ENCODE peak calls at places on chromosome 17, in seven cellular contexts. H is upper lobe of right lung, O is bronchial epithelial cell, J is tibial nerve, I is adrenal gland, L is small intestine, Y is Peyer's patch. X is an unnamed sample.

GRCh38 chr17:78839762-78840529 is 668 bp downstream of the USP36 start:
- DNase-seq in I (peak), J (no peak), L (peak), Y (peak), O (peak), H (peak), X (peak)

GRCh38 chr17:77304051-77304745 is 163.4 kb downstream of the SEC14L1 start:
- DNase-seq in L (no peak), O (no peak), Y (no peak), H (no peak), I (no peak), J (no peak), X (no peak)

GRCh38 chr17:66715745-66716156 is 119.2 kb upstream of the CACNG5 start:
- DNase-seq in H (no peak), L (peak), J (no peak), O (peak), Y (no peak), I (no peak), X (peak)

GRCh38 chr17:61403846-61404701 is 4.4 kb downstream of the TBX2 start:
- DNase-seq in L (no peak), Y (no peak), H (peak), O (peak), J (peak), I (no peak), X (peak)

GRCh38 chr17:70329751-70330150 is 160.4 kb downstream of the KCNJ2 start:
- DNase-seq in Y (no peak), J (no peak), O (no peak), H (no peak), L (no peak), I (no peak), X (no peak)

GRCh38 chr17:8289103-8289397 is 580 bp downstream of the RANGRF start:
- DNase-seq in J (peak), L (no peak), O (no peak), H (no peak), Y (peak), I (no peak), X (peak)

GRCh38 chr17:17042851-17043667 is 802 bp downstream of the MPRIP start:
- DNase-seq in I (peak), O (peak), L (peak), H (peak), Y (peak), J (no peak), X (peak)

GRCh38 chr17:78408476-78409020 is 30.1 kb downstream of the PGS1 start:
- DNase-seq in O (no peak), H (no peak), I (no peak), L (peak), J (no peak), Y (peak), X (no peak)

GRCh38 chr17:50631908-50632571 is 2.6 kb upstream of the ABCC3 start:
- DNase-seq in J (no peak), Y (no peak), O (peak), I (no peak), H (no peak), L (no peak), X (no peak)

GRCh38 chr17:54439816-54440215 is 460.8 kb upstream of the TOM1L1 start:
- DNase-seq in H (no peak), I (no peak), L (no peak), J (no peak), Y (no peak), O (no peak), X (no peak)

GRCh38 chr17:77609553-77610517 is 348.7 kb upstream of the TNRC6C start:
- DNase-seq in J (no peak), H (peak), Y (peak), O (no peak), I (no peak), L (peak), X (no peak)

GRCh38 chr17:17467021-17467420 is 9.8 kb upstream of the MED9 start:
- DNase-seq in O (no peak), I (no peak), Y (no peak), H (no peak), J (no peak), L (no peak), X (no peak)

GRCh38 chr17:41910701-41911391 is 7.9 kb downstream of the ACLY start:
- DNase-seq in O (peak), I (no peak), Y (no peak), L (no peak), H (no peak), J (no peak), X (no peak)

GRCh38 chr17:35523296-35523695 is 14.2 kb downstream of the SLFN12L start:
- DNase-seq in L (no peak), H (no peak), Y (no peak), J (no peak), I (no peak), O (no peak), X (no peak)

GRCh38 chr17:40883031-40883430 is 2.0 kb downstream of the KRT20 start:
- DNase-seq in J (no peak), Y (no peak), L (no peak), O (no peak), I (no peak), H (no peak), X (no peak)

GRCh38 chr17:39634384-39634871 is 2.5 kb upstream of the STARD3 start:
- DNase-seq in L (peak), I (peak), J (no peak), H (no peak), Y (no peak), O (peak), X (peak)

GRCh38 chr17:1735834-1736347 is 6.8 kb upstream of the SERPINF2 start:
- DNase-seq in H (no peak), O (no peak), Y (no peak), J (no peak), L (no peak), I (no peak), X (no peak)

GRCh38 chr17:45584092-45585036 is 93.8 kb upstream of the PLEKHM1 start:
- DNase-seq in I (peak), L (peak), Y (peak), H (peak), J (no peak), O (peak), X (peak)

GRCh38 chr17:13825526-13826040 is 223.9 kb upstream of the HS3ST3A1 start:
- DNase-seq in I (no peak), L (no peak), H (no peak), J (no peak), O (no peak), Y (no peak), X (no peak)

GRCh38 chr17:78147315-78147998 is 1.3 kb downstream of the C17orf99 start:
- DNase-seq in J (no peak), Y (peak), H (peak), O (no peak), L (no peak), I (no peak), X (no peak)

GRCh38 chr17:40522250-40522960 is 21.0 kb upstream of the TNS4 start:
- DNase-seq in H (peak), O (no peak), L (no peak), I (no peak), Y (peak), J (no peak), X (no peak)

GRCh38 chr17:77572851-77573250 is 385.7 kb upstream of the TNRC6C start:
- DNase-seq in Y (peak), O (no peak), L (no peak), I (no peak), H (peak), J (no peak), X (no peak)

GRCh38 chr17:42536372-42537155 is 523 bp downstream of the NAGLU start:
- DNase-seq in L (peak), J (peak), H (peak), Y (peak), I (peak), O (peak), X (peak)

GRCh38 chr17:72434991-72435618 is 314.3 kb downstream of the SOX9 start:
- DNase-seq in L (no peak), J (no peak), H (no peak), Y (no peak), O (no peak), I (no peak), X (no peak)

GRCh38 chr17:78130439-78131101 is at the start of gene TMC8:
- DNase-seq in I (peak), O (no peak), Y (peak), J (no peak), H (peak), L (peak), X (no peak)

GRCh38 chr17:35906559-35907265 is 23.9 kb downstream of the RDM1 start:
- DNase-seq in Y (no peak), O (no peak), J (no peak), L (peak), H (no peak), I (no peak), X (no peak)

GRCh38 chr17:56891751-56892150 is 22.1 kb downstream of the TRIM25 start:
- DNase-seq in Y (peak), I (no peak), H (peak), J (no peak), O (no peak), L (no peak), X (peak)

GRCh38 chr17:66190738-66191606 is 961 bp downstream of the CEP112 start:
- DNase-seq in J (no peak), H (no peak), L (no peak), Y (no peak), I (no peak), O (peak), X (no peak)

GRCh38 chr17:36475346-36475970 is 11.0 kb upstream of the ZNHIT3 start:
- DNase-seq in H (no peak), I (no peak), Y (no peak), O (no peak), L (no peak), J (no peak), X (no peak)

GRCh38 chr17:57947369-57947768 is 7.8 kb downstream of the CUEDC1 start:
- DNase-seq in I (no peak), H (no peak), J (no peak), O (no peak), Y (no peak), L (no peak), X (no peak)

GRCh38 chr17:57944796-57945362 is 10.3 kb downstream of the CUEDC1 start:
- DNase-seq in L (no peak), I (no peak), J (no peak), O (no peak), Y (no peak), H (no peak), X (no peak)

GRCh38 chr17:57946798-57947358 is 8.3 kb downstream of the CUEDC1 start:
- DNase-seq in L (peak), Y (peak), I (peak), O (peak), H (peak), J (no peak), X (no peak)

GRCh38 chr17:57948169-57948554 is 7.0 kb downstream of the CUEDC1 start:
- DNase-seq in L (no peak), J (no peak), O (no peak), H (no peak), I (no peak), Y (no peak), X (no peak)

DNA sequence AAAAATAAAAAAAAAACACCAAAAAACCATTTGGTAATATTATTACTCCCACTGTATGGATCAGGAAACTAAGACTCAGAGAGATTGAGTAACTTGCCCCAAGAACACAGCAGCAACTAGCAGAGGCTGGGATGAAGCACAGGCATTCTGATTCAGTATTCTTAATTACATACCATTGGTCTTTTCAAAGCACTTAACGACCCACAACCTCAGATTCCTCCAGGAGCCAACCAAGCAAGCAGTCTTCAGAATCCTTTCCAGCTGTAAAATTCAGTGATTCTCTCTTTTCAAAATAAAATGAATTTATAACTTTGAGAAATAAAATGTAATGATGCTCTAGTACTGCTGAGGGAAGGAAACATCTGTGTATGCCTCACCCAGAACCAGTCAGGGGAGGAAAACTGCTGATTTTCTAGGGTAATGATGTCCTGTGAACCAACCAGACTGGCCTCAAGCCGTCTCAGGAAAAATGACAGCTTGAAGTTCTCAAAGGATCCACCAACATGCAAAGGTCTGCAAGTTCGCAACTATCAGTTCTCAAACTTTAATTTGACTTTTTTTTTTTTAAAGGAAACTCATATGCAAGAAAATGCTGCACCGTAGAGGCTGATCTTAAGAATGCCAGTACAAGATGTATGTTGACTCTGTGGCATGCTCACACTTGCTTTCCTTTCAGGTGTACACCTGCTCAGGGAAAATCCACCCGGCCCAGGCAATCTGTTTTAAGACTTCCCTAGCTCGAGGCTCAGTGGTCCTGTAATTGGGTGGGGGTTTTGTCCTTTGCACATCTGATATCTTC is 9.0 kb downstream of the CUEDC1 start:
- DNase-seq in H (no peak), O (peak), L (no peak), J (no peak), Y (no peak), I (no peak), X (peak)
- H3K4me3 ChIP-seq in H (peak), O (peak), L (peak), J (peak), Y (peak), I (no peak), X (no peak)

GRCh38 chr17:10612957-10613744 is 44.0 kb downstream of the MYH3 start:
- DNase-seq in J (no peak), O (no peak), H (no peak), L (no peak), I (no peak), Y (no peak), X (no peak)

GRCh38 chr17:10613775-10614513 is 43.2 kb downstream of the MYH3 start:
- DNase-seq in O (no peak), I (no peak), H (no peak), L (no peak), J (no peak), Y (no peak), X (no peak)

GRCh38 chr17:10606110-10606509 is 51.0 kb downstream of the MYH3 start:
- DNase-seq in L (no peak), I (no peak), H (no peak), Y (no peak), O (no peak), J (no peak), X (no peak)

GRCh38 chr17:10614536-10615155 is 42.5 kb downstream of the MYH3 start:
- DNase-seq in Y (peak), H (no peak), I (no peak), L (peak), O (peak), J (no peak), X (peak)

GRCh38 chr17:10610821-10611323 is 46.2 kb downstream of the MYH3 start:
- DNase-seq in Y (no peak), I (no peak), O (no peak), J (no peak), L (no peak), H (no peak), X (no peak)
- H3K4me3 ChIP-seq in Y (no peak), I (no peak), O (no peak), J (no peak), L (no peak), H (no peak), X (no peak)

GRCh38 chr17:49575524-49576120 is at the start of gene NXPH3:
- DNase-seq in L (peak), H (peak), O (peak), I (no peak), J (no peak), Y (peak), X (peak)
- H3K4me3 ChIP-seq in L (peak), H (peak), O (peak), I (no peak), J (peak), Y (peak), X (peak)

GRCh38 chr17:47896672-47897490 is 845 bp downstream of the SP2 start:
- DNase-seq in L (peak), Y (no peak), J (no peak), I (no peak), H (no peak), O (peak), X (no peak)

GRCh38 chr17:47898246-47898645 is 2.2 kb downstream of the SP2 start:
- DNase-seq in J (no peak), I (no peak), Y (no peak), L (no peak), O (no peak), H (no peak), X (no peak)

GRCh38 chr17:47895856-47896671 is at the start of gene SP2:
- DNase-seq in L (peak), J (peak), I (peak), O (peak), H (peak), Y (peak), X (peak)

GRCh38 chr17:47899643-47900042 is 3.6 kb downstream of the SP2 start:
- DNase-seq in H (no peak), O (no peak), Y (no peak), I (no peak), J (no peak), L (no peak), X (no peak)

DNA sequence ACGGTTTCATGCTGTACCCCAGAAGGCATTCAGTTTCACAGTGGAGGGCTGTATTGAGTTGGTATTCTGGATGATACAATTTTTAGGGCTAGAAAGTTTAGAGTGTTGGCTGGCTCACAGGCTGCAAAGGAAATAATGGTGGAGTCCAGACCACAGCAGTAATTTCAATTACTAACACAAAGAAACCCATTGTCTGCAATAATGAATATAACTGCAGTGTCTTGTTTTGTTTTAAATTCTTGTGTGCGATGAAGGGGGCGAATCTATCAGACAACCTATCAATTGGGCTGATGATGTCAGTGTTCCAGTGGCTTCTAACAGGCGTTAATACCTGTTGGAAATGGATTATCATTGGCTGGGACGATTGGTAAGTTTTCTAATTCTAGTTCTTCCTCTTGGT is 1.5 kb downstream of the SP2 start:
- DNase-seq in L (no peak), Y (no peak), H (no peak), I (no peak), J (no peak), O (no peak), X (no peak)
- H3K4me3 ChIP-seq in L (no peak), Y (peak), H (no peak), I (no peak), J (peak), O (no peak), X (peak)

DNA sequence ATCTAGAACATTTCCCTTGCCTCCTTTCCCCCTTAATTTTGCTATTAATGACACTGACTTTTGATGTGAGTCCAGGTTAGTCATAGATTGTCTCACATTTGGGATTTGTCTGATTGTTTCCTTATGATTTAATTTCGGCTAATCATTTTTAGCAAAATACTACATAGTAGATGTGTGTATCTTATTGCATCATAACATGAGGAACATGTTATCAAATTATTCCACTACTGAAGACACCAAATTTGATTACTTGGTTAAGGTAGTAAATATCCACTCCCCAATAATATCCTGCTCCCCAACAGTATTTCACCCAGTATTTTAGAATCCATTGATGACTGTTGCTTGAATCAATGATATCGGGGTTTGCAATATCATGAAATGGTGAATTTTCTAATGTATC is 2.7 kb downstream of the POLG2 start:
- DNase-seq in I (no peak), J (no peak), H (no peak), Y (no peak), O (no peak), L (no peak), X (no peak)
- H3K4me3 ChIP-seq in I (no peak), J (no peak), H (no peak), Y (no peak), O (no peak), L (no peak), X (no peak)

GRCh38 chr17:73643846-73644144 is 450 bp downstream of the SDK2 start:
- DNase-seq in I (no peak), O (no peak), Y (no peak), L (no peak), H (no peak), J (no peak), X (no peak)

GRCh38 chr17:73641779-73642580 is 2.3 kb downstream of the SDK2 start:
- DNase-seq in L (no peak), O (no peak), Y (peak), H (peak), I (no peak), J (no peak), X (no peak)

GRCh38 chr17:73643012-73643845 is 1.0 kb downstream of the SDK2 start:
- DNase-seq in O (peak), I (no peak), J (no peak), H (peak), L (no peak), Y (no peak), X (peak)

GRCh38 chr17:73644145-73645049 is at the start of gene SDK2:
- DNase-seq in I (no peak), O (no peak), J (no peak), Y (no peak), L (no peak), H (peak), X (peak)

DNA sequence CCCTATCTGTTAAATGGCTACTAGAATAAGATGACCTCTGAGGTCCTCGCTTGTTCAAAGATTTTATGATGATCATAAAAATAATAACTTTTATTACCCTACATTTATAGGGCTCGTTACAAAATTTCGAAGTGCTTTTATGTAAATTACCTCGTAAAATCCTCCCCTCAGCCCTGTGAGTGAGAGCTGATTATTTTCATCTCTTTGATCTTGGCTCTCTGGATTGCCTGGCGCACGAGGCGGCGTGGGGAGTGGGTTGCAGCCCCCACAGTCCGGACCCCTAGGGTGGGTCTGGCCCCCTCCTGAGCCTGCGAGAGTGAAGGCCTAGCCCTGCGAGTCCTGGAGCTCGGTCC is 1.6 kb downstream of the SDK2 start:
- DNase-seq in J (no peak), L (no peak), H (no peak), O (no peak), I (no peak), Y (peak), X (no peak)
- H3K4me3 ChIP-seq in J (peak), L (no peak), H (peak), O (peak), I (no peak), Y (peak), X (peak)

X was measured in GM23338.